ENCODE peak calls at places on chromosomes 5 and 9, in four cellular contexts. Q, K, C and J are unnamed samples.

GRCh38 chr5:156380846-156381245 is 53.9 kb downstream of the SGCD start:
- DNase-seq in Q (no peak), K (no peak), C (no peak), J (no peak)

GRCh38 chr5:72015103-72015548 is 92.1 kb upstream of the MAP1B start:
- DNase-seq in Q (peak; percentile 81), K (no peak), C (no peak), J (no peak)

GRCh38 chr9:32486839-32487562 is 39.0 kb downstream of the RIGI start:
- DNase-seq in Q (no peak), K (no peak), C (no peak), J (no peak)

GRCh38 chr5:80337379-80337778 is 17.6 kb downstream of the SPZ1 start:
- DNase-seq in Q (no peak), K (no peak), C (no peak), J (no peak)

GRCh38 chr9:89799766-89800165 is 195.0 kb downstream of the GADD45G start:
- DNase-seq in Q (no peak), K (no peak), C (no peak), J (no peak)

GRCh38 chr5:103407399-103407798 is 148.8 kb downstream of the MACIR start:
- DNase-seq in Q (no peak), K (no peak), C (no peak), J (no peak)

GRCh38 chr9:133881671-133882381 is 110.3 kb downstream of the VAV2 start:
- DNase-seq in Q (peak; percentile 55), K (no peak), C (no peak), J (no peak)

GRCh38 chr9:83245979-83246659 is 183.2 kb upstream of the RASEF start:
- DNase-seq in Q (no peak), K (no peak), C (no peak), J (no peak)

GRCh38 chr9:114238919-114239879 is 83.7 kb upstream of the ORM1 start:
- DNase-seq in Q (peak; percentile 67), K (no peak), C (no peak), J (no peak)

GRCh38 chr5:14749579-14750091 is 85.1 kb downstream of the OTULIN start:
- DNase-seq in Q (no peak), K (no peak), C (no peak), J (no peak)

GRCh38 chr5:573976-574375 is 38.2 kb upstream of the CEP72 start:
- DNase-seq in Q (no peak), K (no peak), C (no peak), J (no peak)

GRCh38 chr9:96214639-96215038 is 87.3 kb downstream of the HSD17B3 start:
- DNase-seq in Q (no peak), K (no peak), C (no peak), J (no peak)